ENCODE peak calls at places on chromosomes 6 and 20, in six cellular contexts. B, M, E, D, V and U are unnamed samples.
A peak's percentile ranks its signal among the peaks of the same experiment; 100 is the strongest.

GRCh38 chr6:37809144-37809543 is 10.4 kb upstream of the ZFAND3 start:
- DNase-seq in B (no peak), M (no peak), E (no peak), D (no peak), V (no peak), U (no peak)

GRCh38 chr6:36028887-36029324 is 1.3 kb downstream of the MAPK14 start:
- DNase-seq in B (peak; percentile 75), M (peak; percentile 82), E (peak; percentile 70), D (peak; percentile 78), V (no peak), U (no peak)

GRCh38 chr6:157089851-157090250 is 233.5 kb downstream of the TMEM242 start:
- DNase-seq in B (no peak), M (no peak), E (no peak), D (no peak), V (no peak), U (no peak)

GRCh38 chr6:108024427-108025073 is 50.0 kb downstream of the OSTM1 start:
- DNase-seq in B (no peak), M (no peak), E (no peak), D (no peak), V (no peak), U (no peak)

GRCh38 chr6:135062735-135063134 is 8.1 kb upstream of the HBS1L start:
- DNase-seq in B (no peak), M (no peak), E (no peak), D (no peak), V (no peak), U (no peak)

GRCh38 chr6:107635058-107635515 is 145.2 kb downstream of the SOBP start:
- DNase-seq in B (no peak), M (no peak), E (no peak), D (no peak), V (no peak), U (no peak)

GRCh38 chr6:142913036-142913510 is 31.9 kb downstream of the HIVEP2 start:
- DNase-seq in B (no peak), M (no peak), E (no peak), D (no peak), V (no peak), U (no peak)

GRCh38 chr6:111711476-111711875 is 105.8 kb upstream of the TRAF3IP2 start:
- DNase-seq in B (peak; percentile 53), M (no peak), E (peak; percentile 54), D (no peak), V (no peak), U (no peak)

GRCh38 chr20:32012159-32012682 is 2.0 kb downstream of the CCM2L start:
- DNase-seq in B (no peak), M (no peak), E (no peak), D (no peak), V (no peak), U (no peak)

GRCh38 chr20:14401479-14402138 is 64.2 kb upstream of the FLRT3 start:
- DNase-seq in B (no peak), M (no peak), E (no peak), D (no peak), V (no peak), U (no peak)

GRCh38 chr6:127022297-127022696 is 96.2 kb upstream of the RSPO3 start:
- DNase-seq in B (peak; percentile 72), M (no peak), E (peak; percentile 39), D (no peak), V (no peak), U (no peak)

GRCh38 chr6:74879234-74879633 is 326.6 kb downstream of the COL12A1 start:
- DNase-seq in B (no peak), M (no peak), E (no peak), D (no peak), V (no peak), U (no peak)

GRCh38 chr6:33073431-33073871 is at the start of gene HLA-DPA1:
- DNase-seq in B (peak; percentile 63), M (no peak), E (peak; percentile 64), D (no peak), V (no peak), U (peak; percentile 8)

GRCh38 chr20:39195495-39196129 is 233.5 kb downstream of the DHX35 start:
- DNase-seq in B (no peak), M (no peak), E (no peak), D (no peak), V (peak; percentile 53), U (no peak)

GRCh38 chr6:28224131-28225055 is 682 bp upstream of the ZSCAN9 start:
- DNase-seq in B (no peak), M (no peak), E (no peak), D (no peak), V (no peak), U (no peak)

GRCh38 chr6:150091466-150091865 is 22.5 kb upstream of the ULBP3 start:
- DNase-seq in B (no peak), M (no peak), E (no peak), D (no peak), V (no peak), U (no peak)

GRCh38 chr20:9015984-9016324 is 52.9 kb upstream of the PLCB4 start:
- DNase-seq in B (no peak), M (no peak), E (no peak), D (no peak), V (no peak), U (no peak)

GRCh38 chr6:123168892-123169851 is 173.1 kb downstream of the CLVS2 start:
- DNase-seq in B (no peak), M (no peak), E (no peak), D (no peak), V (no peak), U (no peak)

GRCh38 chr20:41782255-41782654 is 164.1 kb upstream of the CHD6 start:
- DNase-seq in B (no peak), M (no peak), E (no peak), D (no peak), V (no peak), U (no peak)

GRCh38 chr6:49646130-49646824 is 9.6 kb upstream of the RHAG start:
- DNase-seq in B (no peak), M (no peak), E (no peak), D (no peak), V (no peak), U (no peak)

GRCh38 chr6:31462964-31463940 is 34.7 kb upstream of the MICB start:
- DNase-seq in B (peak; percentile 95), M (peak; percentile 89), E (peak; percentile 96), D (peak; percentile 43), V (peak; percentile 97), U (peak; percentile 93)

GRCh38 chr6:127302728-127303675 is 36.3 kb downstream of the RNF146 start:
- DNase-seq in B (peak; percentile 44), M (no peak), E (peak; percentile 47), D (peak; percentile 39), V (no peak), U (peak; percentile 16)

GRCh38 chr6:24668997-24669361 is 2.1 kb downstream of the ACOT13 start:
- DNase-seq in B (no peak), M (no peak), E (no peak), D (no peak), V (no peak), U (no peak)

GRCh38 chr20:5001174-5002076 is at the start of gene SLC23A2:
- DNase-seq in B (peak; percentile 61), M (peak; percentile 66), E (peak; percentile 51), D (peak; percentile 15), V (peak; percentile 75), U (no peak)
- TF ChIP-seq POLR2AphosphoS5 in B (no peak), M (no peak), E (no peak), D (no peak), V (no peak), U (peak; percentile 78)

DNA sequence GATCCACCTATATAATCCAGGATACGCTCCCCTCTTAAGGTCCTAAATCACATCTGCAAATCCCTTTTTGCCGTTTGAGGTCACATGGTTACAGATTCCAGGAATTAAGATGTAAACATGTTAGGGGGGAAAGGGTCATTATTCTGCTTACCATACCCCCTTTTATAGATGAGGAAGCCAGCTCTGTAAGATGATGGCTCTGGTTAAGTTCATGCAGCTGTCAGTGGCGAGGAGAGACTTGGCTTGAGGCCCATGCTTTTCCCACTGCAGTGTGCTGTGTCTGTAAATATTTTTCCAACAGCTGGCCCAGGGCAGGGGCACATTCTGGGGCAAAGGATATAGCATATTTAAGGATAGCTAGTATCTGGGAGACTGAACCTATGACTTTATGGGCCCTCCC is 114.5 kb downstream of the TNFRSF21 start:
- DNase-seq in B (no peak), M (no peak), E (peak; percentile 28), D (no peak), V (no peak), U (no peak)
- H3K4me3 ChIP-seq in B (no peak overlapping the region), M (no peak overlapping the region), E (no peak overlapping the region), D (no peak overlapping the region), V (no peak overlapping the region), U (no peak overlapping the region)

DNA sequence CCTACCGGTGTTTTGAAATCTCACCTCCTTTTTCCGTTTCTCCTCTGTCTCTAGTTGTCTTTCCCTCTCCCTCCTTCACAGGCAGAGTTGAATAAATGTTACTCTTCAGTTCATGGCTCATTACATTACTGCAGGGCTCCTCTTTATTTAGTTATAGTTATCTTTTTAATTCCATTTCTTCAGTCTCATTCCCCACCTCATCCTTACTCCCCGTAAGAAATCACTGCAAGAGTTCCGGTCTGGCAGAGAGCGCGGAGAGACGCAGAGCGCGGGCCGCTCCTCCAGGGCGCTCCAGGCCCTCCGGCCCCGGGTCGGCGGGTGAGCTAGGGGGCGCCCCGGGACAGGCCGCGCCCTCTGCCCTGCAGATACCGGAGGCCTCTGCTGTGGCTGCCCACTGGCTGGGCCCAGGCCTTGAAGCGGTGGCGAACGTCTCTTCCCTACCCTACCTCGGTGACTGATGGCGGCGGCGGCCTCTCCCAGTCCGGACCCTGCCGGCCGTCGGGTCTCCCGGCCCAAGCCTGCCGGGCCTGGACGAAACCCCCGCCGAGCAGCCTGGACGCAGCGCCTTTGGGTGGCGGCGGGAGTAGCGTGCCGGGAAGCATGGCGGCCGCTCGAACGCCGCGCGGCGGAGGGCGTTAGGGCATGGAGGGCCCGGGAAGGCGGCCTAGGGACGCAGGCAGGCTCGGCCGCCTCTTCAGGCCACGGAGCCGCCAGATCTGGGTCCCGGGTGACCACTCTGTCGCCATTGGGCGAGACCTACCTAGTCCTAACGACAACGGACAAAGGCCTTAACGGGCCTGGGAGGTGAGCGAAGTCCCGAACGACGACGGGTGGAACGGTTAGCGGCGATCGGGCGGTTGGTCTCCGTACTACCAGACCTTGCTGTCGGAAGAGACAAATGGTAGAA is 16.4 kb upstream of the HMGN4 start:
- DNase-seq in B (peak; percentile 75), M (peak; percentile 87), E (peak; percentile 87), D (peak; percentile 56), V (peak; percentile 87), U (no peak)
- TF ChIP-seq POLR2AphosphoS5 in B (peak; percentile 26), M (no peak), E (peak; percentile 61), D (no peak), V (peak; percentile 61), U (no peak)

DNA sequence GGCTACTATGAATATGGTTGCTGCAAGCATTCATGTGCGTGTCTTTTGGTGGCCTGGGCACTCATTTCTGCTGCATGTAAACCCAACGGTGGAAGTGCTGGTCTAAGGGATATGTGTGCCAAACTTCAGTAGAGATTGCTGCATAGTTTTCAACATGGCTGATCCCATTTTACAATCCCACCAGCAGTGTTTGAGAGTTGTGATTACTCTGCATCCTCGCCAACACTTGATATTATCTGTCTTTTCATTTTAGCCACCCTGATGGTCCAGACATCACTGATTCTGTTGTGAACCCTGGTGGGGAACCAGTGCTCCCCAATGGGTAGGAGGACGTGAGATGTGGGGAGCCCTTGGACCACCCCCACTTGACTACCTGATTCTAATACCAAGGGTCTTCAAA is 27.5 kb downstream of the PACSIN1 start:
- DNase-seq in B (no peak), M (no peak), E (no peak), D (no peak), V (no peak), U (no peak)
- H3K4me3 ChIP-seq in B (no peak overlapping the region), M (no peak overlapping the region), E (no peak overlapping the region), D (no peak overlapping the region), V (no peak overlapping the region), U (no peak overlapping the region)